ENCODE peak calls at places on chromosomes 7 and 10, in nine cellular contexts. I is astrocyte of the spinal cord, S is neural progenitor cell, K is prostate gland, R is A549, H is keratinocyte, L is HCT116, P is psoas muscle, Q is fibroblast of lung. X is an unnamed sample.

GRCh38 chr7:74006032-74006431 is 21.9 kb upstream of the ELN start:
- DNase-seq in S (no peak), I (no peak), P (no peak), K (no peak), Q (no peak), H (no peak), R (no peak), L (no peak), X (no peak)

GRCh38 chr7:126667742-126668366 is 584.9 kb downstream of the GRM8 start:
- DNase-seq in R (peak; percentile 5), H (no peak), L (no peak), S (no peak), I (no peak), P (no peak), Q (no peak), K (no peak), X (no peak)

GRCh38 chr7:135189221-135189662 is 18.7 kb upstream of the CYREN start:
- DNase-seq in R (no peak), P (no peak), Q (no peak), S (no peak), L (no peak), I (no peak), K (no peak), H (no peak), X (no peak)

GRCh38 chr10:132489053-132489703 is 48.4 kb upstream of the INPP5A start:
- DNase-seq in S (no peak), K (no peak), Q (peak; percentile 56), L (no peak), I (peak; percentile 84), P (peak; percentile 13), R (no peak), H (no peak), X (no peak)

GRCh38 chr7:73969991-73970390 is 58.0 kb upstream of the ELN start:
- DNase-seq in Q (no peak), K (no peak), P (no peak), L (no peak), R (no peak), S (no peak), I (no peak), H (no peak), X (no peak)

GRCh38 chr7:134184767-134185166 is 57.6 kb downstream of the LRGUK start:
- DNase-seq in L (no peak), R (no peak), S (no peak), I (no peak), H (peak; percentile 77), K (no peak), P (no peak), Q (no peak), X (no peak)

GRCh38 chr10:69278446-69278963 is at the start of gene HK1:
- DNase-seq in S (peak; percentile 67), Q (no peak), I (peak; percentile 35), H (no peak), K (no peak), R (no peak), P (no peak), L (no peak), X (no peak)

GRCh38 chr10:78471723-78472541 is 438.3 kb downstream of the RPS24 start:
- DNase-seq in P (no peak), I (no peak), L (no peak), K (no peak), R (no peak), H (no peak), Q (no peak), S (no peak), X (no peak)

GRCh38 chr7:117389871-117390270 is 37.4 kb downstream of the ASZ1 start:
- DNase-seq in R (no peak), I (no peak), H (no peak), S (no peak), P (no peak), Q (no peak), L (no peak), K (no peak), X (no peak)

GRCh38 chr7:117385340-117386124 is 41.8 kb downstream of the ASZ1 start:
- DNase-seq in S (no peak), R (peak; percentile 27), L (peak; percentile 37), H (no peak), P (no peak), Q (peak; percentile 53), I (peak; percentile 46), K (no peak), X (no peak)

GRCh38 chr7:117383826-117384225 is 43.5 kb downstream of the ASZ1 start:
- DNase-seq in I (no peak), H (no peak), R (no peak), P (no peak), Q (no peak), K (no peak), L (no peak), S (no peak), X (no peak)

GRCh38 chr7:117384693-117385092 is 42.6 kb downstream of the ASZ1 start:
- DNase-seq in R (peak; percentile 16), H (no peak), L (no peak), I (no peak), Q (peak; percentile 30), S (no peak), P (no peak), K (no peak), X (no peak)

DNA sequence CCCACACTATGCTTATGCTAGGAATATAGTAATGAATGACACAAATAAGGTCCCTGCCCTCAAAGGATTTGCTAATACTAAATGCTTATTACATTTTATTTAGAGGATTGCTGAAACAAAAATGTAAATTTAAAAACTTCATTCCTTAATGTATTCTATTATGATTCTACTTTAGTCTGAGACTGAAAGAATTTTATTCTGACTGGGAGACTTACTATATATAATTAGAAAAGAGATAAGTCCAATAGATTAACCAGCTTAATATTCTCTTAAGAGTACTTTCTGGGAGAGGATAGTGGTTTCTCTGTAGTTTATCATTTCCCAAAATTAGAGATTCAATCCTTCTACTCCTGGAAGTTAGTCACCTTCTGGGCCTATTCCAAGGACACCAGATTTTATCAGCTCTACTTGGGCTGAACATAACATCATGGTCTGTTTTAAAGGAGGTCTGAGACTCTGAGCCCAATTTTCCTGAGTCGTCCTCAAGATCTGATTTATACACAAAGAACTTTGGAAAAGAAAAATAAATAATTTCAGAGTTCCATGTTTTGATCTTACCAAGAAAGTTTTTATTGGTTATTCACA is 41.1 kb downstream of the ASZ1 start:
- DNase-seq in P (no peak), I (peak; percentile 11), L (no peak), R (no peak), Q (peak; percentile 19), S (no peak), H (no peak), K (no peak), X (no peak)
- TF ChIP-seq CTCF in P (no peak), I (no peak), L (no peak), R (no peak), Q (no peak), S (no peak), H (no peak), K (no peak), X (no peak)

GRCh38 chr10:52334595-52334994 is 20.5 kb downstream of the DKK1 start:
- DNase-seq in I (peak; percentile 52), P (no peak), S (no peak), H (no peak), L (no peak), K (no peak), R (peak; percentile 33), Q (no peak), X (no peak)

GRCh38 chr10:52332815-52333214 is 18.7 kb downstream of the DKK1 start:
- DNase-seq in R (peak; percentile 25), Q (no peak), P (no peak), H (no peak), L (no peak), S (no peak), K (no peak), I (no peak), X (no peak)

GRCh38 chr10:52337225-52337624 is 23.1 kb downstream of the DKK1 start:
- DNase-seq in I (no peak), R (no peak), Q (no peak), K (no peak), L (no peak), S (no peak), P (no peak), H (no peak), X (no peak)

GRCh38 chr10:52335665-52336064 is 21.6 kb downstream of the DKK1 start:
- DNase-seq in Q (no peak), S (no peak), P (no peak), R (no peak), L (no peak), K (no peak), H (no peak), I (no peak), X (no peak)

GRCh38 chr10:52331759-52332364 is 17.8 kb downstream of the DKK1 start:
- DNase-seq in I (no peak), P (no peak), H (no peak), S (peak; percentile 40), K (no peak), Q (no peak), R (no peak), L (no peak), X (no peak)
- TF ChIP-seq CTCF in I (no peak), P (no peak), H (no peak), S (no peak), K (no peak), Q (no peak), R (no peak), L (no peak), X (no peak)

GRCh38 chr10:126398924-126399323 is 10.6 kb upstream of the ADAM12 start:
- DNase-seq in P (no peak), R (no peak), K (no peak), H (no peak), I (no peak), L (no peak), S (no peak), Q (no peak), X (no peak)

GRCh38 chr10:126400641-126401040 is 12.4 kb upstream of the ADAM12 start:
- DNase-seq in L (no peak), R (no peak), K (no peak), Q (no peak), S (no peak), P (no peak), I (no peak), H (no peak), X (no peak)

GRCh38 chr10:126397640-126398382 is 9.5 kb upstream of the ADAM12 start:
- DNase-seq in Q (peak; percentile 95), S (peak; percentile 68), I (peak; percentile 99), H (peak; percentile 52), P (no peak), R (peak; percentile 76), K (no peak), L (no peak), X (no peak)

GRCh38 chr10:126397166-126397565 is 8.9 kb upstream of the ADAM12 start:
- DNase-seq in L (no peak), P (no peak), K (no peak), Q (no peak), R (no peak), S (no peak), H (no peak), I (no peak), X (no peak)

GRCh38 chr10:126398383-126398743 is 10.1 kb upstream of the ADAM12 start:
- DNase-seq in Q (no peak), R (no peak), P (no peak), S (no peak), H (no peak), L (no peak), K (no peak), I (no peak), X (no peak)
- TF ChIP-seq CTCF in Q (no peak), R (no peak), P (no peak), S (no peak), H (no peak), L (no peak), K (no peak), I (no peak), X (no peak)

DNA sequence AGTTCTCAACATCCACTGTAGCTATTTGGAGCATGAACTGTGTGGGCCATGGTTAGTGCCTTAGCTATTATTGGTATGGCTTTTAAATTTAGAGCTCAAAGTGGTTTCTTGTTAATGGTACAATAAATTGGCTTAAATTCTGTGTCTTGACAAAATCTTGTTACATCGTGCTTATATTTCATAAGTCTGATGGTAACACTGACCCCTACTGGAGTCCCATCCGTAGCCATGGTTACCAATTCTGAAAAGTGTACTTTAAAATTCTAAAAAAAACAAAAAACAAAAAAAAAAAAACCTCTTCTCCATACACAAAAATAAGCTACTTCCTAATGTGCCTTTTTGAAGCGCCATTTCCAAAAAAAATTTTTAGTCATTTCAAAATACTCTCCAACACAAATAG is 6.4 kb upstream of the RPP30 start:
- DNase-seq in P (no peak), H (no peak), R (no peak), K (no peak), L (no peak), S (no peak), I (peak; percentile 35), Q (peak; percentile 64), X (no peak)
- TF ChIP-seq CTCF in P (peak; percentile 9), H (no peak), R (peak; percentile 48), K (no peak), L (peak; percentile 57), S (peak; percentile 29), I (peak; percentile 46), Q (peak; percentile 48), X (no peak)

X was measured in WERI-Rb-1.